ENCODE peak calls at places on chromosomes 4 and X, in ten cellular contexts. H is A549, Y is OCI-LY7, C is aorta, G is lung, P is upper lobe of left lung, Z is fibroblast of lung, I is hepatocyte, K is A673, D is esophagus squamous epithelium. L is an unnamed sample.

GRCh38 chrX:20042221-20042620 is 51.4 kb upstream of the BCLAF3 start:
- DNase-seq in G (no peak), I (no peak), C (no peak), P (no peak), Z (peak; percentile 11), H (no peak), K (no peak), D (no peak), Y (no peak), L (no peak)

GRCh38 chrX:18855919-18856644 is 127.8 kb downstream of the PHKA2 start:
- DNase-seq in Y (no peak), K (no peak), Z (peak; percentile 77), G (no peak), C (no peak), H (no peak), I (no peak), D (no peak), P (no peak), L (no peak)

GRCh38 chr4:4532371-4532770 is 9.5 kb downstream of the STX18 start:
- DNase-seq in I (no peak), G (no peak), C (no peak), H (no peak), D (no peak), K (no peak), Y (no peak), Z (no peak), P (no peak), L (no peak)

GRCh38 chrX:3679669-3680068 is 33.8 kb downstream of the PRKX start:
- DNase-seq in Z (no peak), H (no peak), G (no peak), C (no peak), D (no peak), Y (no peak), I (no peak), K (no peak), P (no peak), L (no peak)

GRCh38 chr4:150720973-150721518 is 139.1 kb downstream of the MAB21L2 start:
- DNase-seq in I (no peak), Y (no peak), P (no peak), K (no peak), H (no peak), Z (no peak), D (no peak), C (no peak), G (no peak), L (no peak)

GRCh38 chr4:174702974-174703478 is 126.0 kb downstream of the GLRA3 start:
- DNase-seq in I (no peak), K (no peak), C (no peak), P (no peak), H (no peak), D (no peak), Z (peak; percentile 63), Y (no peak), G (no peak), L (no peak)

GRCh38 chr4:144579411-144580020 is 66.4 kb upstream of the HHIP start:
- DNase-seq in D (no peak), H (peak; percentile 23), Z (peak; percentile 68), C (no peak), I (no peak), K (no peak), P (no peak), Y (no peak), G (no peak), L (no peak)

GRCh38 chr4:25350561-25350960 is 26.5 kb upstream of the ANAPC4 start:
- DNase-seq in Y (no peak), P (no peak), I (no peak), Z (peak; percentile 32), G (no peak), C (no peak), K (peak; percentile 18), H (no peak), D (no peak), L (no peak)

GRCh38 chr4:4761128-4761991 is 98.1 kb upstream of the MSX1 start:
- DNase-seq in C (no peak), P (no peak), K (peak; percentile 71), Z (no peak), H (no peak), G (no peak), D (no peak), I (no peak), Y (peak; percentile 22), L (no peak)

GRCh38 chr4:118033148-118034060 is 882 bp upstream of the NDST3 start:
- DNase-seq in D (no peak), P (peak; percentile 32), G (peak; percentile 33), K (peak; percentile 77), C (peak; percentile 46), Z (peak; percentile 62), Y (no peak), I (peak; percentile 67), H (peak; percentile 15), L (peak; percentile 81)

GRCh38 chrX:7139202-7140081 is 8.1 kb upstream of the STS start:
- DNase-seq in G (no peak), Y (no peak), C (no peak), H (no peak), P (no peak), I (no peak), K (no peak), Z (peak; percentile 84), D (no peak), L (no peak)

GRCh38 chr4:6230827-6231662 is 30.7 kb upstream of the JAKMIP1 start:
- DNase-seq in K (no peak), H (no peak), G (no peak), Z (no peak), P (no peak), D (no peak), C (no peak), Y (no peak), I (no peak), L (no peak)

GRCh38 chr4:88661724-88662123 is 35.9 kb downstream of the NAP1L5 start:
- DNase-seq in K (no peak), Y (no peak), H (peak; percentile 10), D (no peak), Z (peak; percentile 84), G (no peak), I (peak; percentile 5), C (no peak), P (no peak), L (no peak)

GRCh38 chr4:7831330-7831729 is 108.3 kb downstream of the AFAP1 start:
- DNase-seq in D (no peak), Z (peak; percentile 92), K (peak; percentile 43), P (no peak), H (no peak), I (no peak), G (no peak), C (no peak), Y (no peak), L (no peak)

GRCh38 chr4:183256756-183257385 is 63.2 kb downstream of the CLDN22 start:
- DNase-seq in G (no peak), Y (peak; percentile 35), P (peak; percentile 42), D (no peak), H (peak; percentile 50), C (peak; percentile 71), I (peak; percentile 62), Z (peak; percentile 37), K (peak; percentile 65), L (peak; percentile 72)

DNA sequence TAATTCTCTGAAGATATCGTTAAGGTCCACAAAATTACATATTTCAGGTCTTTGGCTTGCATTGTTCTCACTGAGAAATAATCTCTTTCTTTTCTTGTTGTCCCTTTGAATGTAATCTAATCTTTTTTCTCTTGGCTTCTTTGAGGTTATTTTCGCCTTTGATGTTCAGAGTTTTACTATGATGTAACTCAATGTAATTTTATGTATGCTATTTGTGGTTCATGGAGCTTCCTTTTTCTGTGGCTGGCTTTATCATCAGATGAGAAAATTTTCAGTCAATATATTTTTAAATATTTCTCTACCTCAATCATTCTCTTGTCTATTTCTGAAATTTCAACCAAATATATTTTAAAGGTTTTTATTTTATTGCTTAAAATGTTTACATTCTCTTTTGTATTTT is 672.2 kb downstream of the TRAM1L1 start:
- DNase-seq in K (no peak), G (no peak), P (no peak), H (no peak), I (no peak), C (no peak), Z (no peak), Y (no peak), D (no peak), L (no peak)
- H3K4me3 ChIP-seq in K (no peak overlapping the region), G (no peak overlapping the region), P (no peak overlapping the region), H (no peak overlapping the region), I (no peak overlapping the region), C (no peak overlapping the region), Z (no peak overlapping the region), Y (no peak overlapping the region), D (no peak overlapping the region), L (no peak overlapping the region)

GRCh38 chr4:168167714-168168284 is 75.5 kb downstream of the ANXA10 start:
- DNase-seq in K (no peak), C (no peak), I (peak; percentile 18), H (no peak), Z (peak; percentile 59), G (no peak), D (no peak), P (no peak), Y (no peak), L (no peak)
- H3K27ac ChIP-seq in K (no peak overlapping the region), C (no peak overlapping the region), I (no peak overlapping the region), H (no peak overlapping the region), Z (no peak overlapping the region), G (no peak overlapping the region), D (no peak overlapping the region), P (no peak overlapping the region), Y (no peak overlapping the region), L (peak overlapping the region; percentile 1)

DNA sequence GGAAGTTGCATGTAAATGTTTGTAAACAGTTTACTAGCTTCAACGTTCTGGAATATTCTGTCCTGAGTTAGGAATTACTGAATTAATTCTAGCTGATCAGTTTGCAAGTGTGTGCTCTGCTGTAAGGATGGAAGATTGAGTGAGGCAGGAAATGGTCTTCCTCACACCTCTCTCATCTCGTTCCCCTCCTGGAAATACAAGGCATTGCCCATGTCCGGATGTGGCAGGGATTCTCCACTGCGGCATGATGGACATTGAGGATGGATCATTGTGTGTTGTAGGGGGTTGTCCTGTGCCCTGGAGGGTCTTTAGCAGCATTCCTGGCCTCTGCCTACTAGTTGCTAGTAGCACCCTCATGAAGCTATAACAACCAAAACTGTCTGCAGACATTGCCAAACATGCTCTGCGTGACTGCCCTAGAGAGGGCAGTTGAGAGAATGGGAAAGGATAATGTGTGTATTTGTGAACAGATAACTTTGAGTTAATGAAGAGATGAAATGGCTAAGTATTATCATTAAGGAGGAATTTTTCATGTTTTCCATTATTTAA is 12.6 kb downstream of the CA5B start:
- DNase-seq in P (no peak), K (no peak), I (no peak), H (no peak), D (no peak), Z (peak; percentile 6), G (no peak), Y (no peak), C (no peak), L (no peak)
- H3K4me3 ChIP-seq in P (peak overlapping the region; percentile 3), K (no peak overlapping the region), I (no peak overlapping the region), H (no peak overlapping the region), D (no peak overlapping the region), Z (peak overlapping the region; percentile 20), G (no peak overlapping the region), Y (no peak overlapping the region), C (no peak overlapping the region), L (no peak overlapping the region)

DNA sequence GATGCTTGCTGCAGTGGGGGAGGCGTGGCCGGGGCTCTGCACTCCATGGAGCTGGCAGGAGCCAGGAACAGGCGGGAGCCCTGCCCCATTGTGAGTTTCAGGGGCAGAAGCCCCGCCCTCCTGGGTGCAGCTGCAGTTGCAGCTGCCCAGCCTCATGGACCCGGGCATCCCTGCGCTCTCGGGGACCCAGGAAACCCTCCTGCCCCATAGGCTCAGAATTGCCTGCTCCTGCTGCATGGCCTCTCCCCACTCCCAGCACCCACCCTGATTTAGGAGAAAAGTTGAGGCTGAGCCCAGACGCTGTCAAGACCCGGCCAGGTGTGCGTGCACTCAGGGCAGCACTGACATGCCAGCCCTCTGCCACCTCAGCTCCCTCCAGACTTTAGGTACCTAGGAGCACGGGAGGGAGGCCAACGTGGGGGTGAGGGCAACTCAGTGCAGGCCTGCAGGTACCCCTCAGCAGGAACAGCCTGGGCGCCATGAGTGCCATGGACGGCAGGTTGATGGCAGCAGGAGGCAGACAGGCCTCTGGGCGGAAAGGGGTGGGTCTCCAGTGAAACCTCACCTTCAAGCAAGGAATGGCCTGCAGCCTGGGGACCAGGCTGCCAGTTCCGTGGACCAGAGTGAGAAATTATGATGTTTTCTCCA is 67.2 kb upstream of the MAGEB2 start:
- DNase-seq in G (no peak), Z (no peak), K (no peak), H (no peak), I (no peak), Y (no peak), P (no peak), C (no peak), D (no peak), L (peak; percentile 50)
- H3K27ac ChIP-seq in G (no peak overlapping the region), Z (no peak overlapping the region), K (no peak overlapping the region), H (no peak overlapping the region), I (no peak overlapping the region), Y (no peak overlapping the region), P (no peak overlapping the region), C (no peak overlapping the region), D (no peak overlapping the region), L (no peak overlapping the region)